ENCODE peak calls at places on chromosomes 12 and 14, in eight cellular contexts. One of them, this sample, is unnamed.

GRCh38 chr14:68748260-68748659 is 44.6 kb downstream of the ZFP36L1 start:
- ATAC-seq in stimulated activated naive CD8-positive, alpha-beta T cell treated with anti-CD3 and anti-CD28 coated beads, Interleukin-15, amount 100 ng/mL, for 72 hours: no peak
- ATAC-seq in naive thymus-derived CD8-positive, alpha-beta T cell: no peak
- ATAC-seq in omental fat pad: no peak
- ATAC-seq in psoas muscle: no peak
- ATAC-seq in HCT116: no peak
- ATAC-seq in T-cell: no peak
- ATAC-seq in Right ventricle myocardium superior: no peak
- ATAC-seq in this sample: no peak

GRCh38 chr14:27242874-27243273 is 645.0 kb upstream of the NOVA1 start:
- ATAC-seq in stimulated activated naive CD8-positive, alpha-beta T cell treated with anti-CD3 and anti-CD28 coated beads, Interleukin-15, amount 100 ng/mL, for 72 hours: no peak
- ATAC-seq in naive thymus-derived CD8-positive, alpha-beta T cell: no peak
- ATAC-seq in omental fat pad: no peak
- ATAC-seq in psoas muscle: no peak
- ATAC-seq in HCT116: no peak
- ATAC-seq in T-cell: no peak
- ATAC-seq in Right ventricle myocardium superior: no peak
- ATAC-seq in this sample: no peak

GRCh38 chr14:34347683-34348082 is 114.4 kb downstream of the SPTSSA start:
- ATAC-seq in stimulated activated naive CD8-positive, alpha-beta T cell treated with anti-CD3 and anti-CD28 coated beads, Interleukin-15, amount 100 ng/mL, for 72 hours: no peak
- ATAC-seq in naive thymus-derived CD8-positive, alpha-beta T cell: no peak
- ATAC-seq in omental fat pad: no peak
- ATAC-seq in psoas muscle: no peak
- ATAC-seq in HCT116: no peak
- ATAC-seq in T-cell: no peak
- ATAC-seq in Right ventricle myocardium superior: no peak
- ATAC-seq in this sample: no peak

GRCh38 chr14:35285991-35286564 is 6.1 kb upstream of the PSMA6 start:
- ATAC-seq in stimulated activated naive CD8-positive, alpha-beta T cell treated with anti-CD3 and anti-CD28 coated beads, Interleukin-15, amount 100 ng/mL, for 72 hours: peak; percentile 28
- ATAC-seq in naive thymus-derived CD8-positive, alpha-beta T cell: peak; percentile 53
- ATAC-seq in omental fat pad: no peak
- ATAC-seq in psoas muscle: no peak
- ATAC-seq in HCT116: no peak
- ATAC-seq in T-cell: no peak
- ATAC-seq in Right ventricle myocardium superior: peak; percentile 28
- ATAC-seq in this sample: peak; percentile 57

GRCh38 chr12:54412786-54413185 is 6.3 kb downstream of the ITGA5 start:
- ATAC-seq in stimulated activated naive CD8-positive, alpha-beta T cell treated with anti-CD3 and anti-CD28 coated beads, Interleukin-15, amount 100 ng/mL, for 72 hours: peak; percentile 9
- ATAC-seq in naive thymus-derived CD8-positive, alpha-beta T cell: peak; percentile 24
- ATAC-seq in omental fat pad: no peak
- ATAC-seq in psoas muscle: peak; percentile 45
- ATAC-seq in HCT116: no peak
- ATAC-seq in T-cell: peak; percentile 41
- ATAC-seq in Right ventricle myocardium superior: peak; percentile 54
- ATAC-seq in this sample: peak; percentile 16

GRCh38 chr14:49919825-49920224 is 26.9 kb downstream of the ARF6 start:
- ATAC-seq in stimulated activated naive CD8-positive, alpha-beta T cell treated with anti-CD3 and anti-CD28 coated beads, Interleukin-15, amount 100 ng/mL, for 72 hours: no peak
- ATAC-seq in naive thymus-derived CD8-positive, alpha-beta T cell: no peak
- ATAC-seq in omental fat pad: no peak
- ATAC-seq in psoas muscle: no peak
- ATAC-seq in HCT116: no peak
- ATAC-seq in T-cell: no peak
- ATAC-seq in Right ventricle myocardium superior: no peak
- ATAC-seq in this sample: no peak

GRCh38 chr12:20369164-20370000 is 1.0 kb downstream of the PDE3A start:
- ATAC-seq in stimulated activated naive CD8-positive, alpha-beta T cell treated with anti-CD3 and anti-CD28 coated beads, Interleukin-15, amount 100 ng/mL, for 72 hours: peak; percentile 70
- ATAC-seq in naive thymus-derived CD8-positive, alpha-beta T cell: peak; percentile 29
- ATAC-seq in omental fat pad: peak; percentile 71
- ATAC-seq in psoas muscle: peak; percentile 76
- ATAC-seq in HCT116: peak; percentile 64
- ATAC-seq in T-cell: peak; percentile 27
- ATAC-seq in Right ventricle myocardium superior: peak; percentile 77
- ATAC-seq in this sample: no peak

GRCh38 chr12:62123721-62124203 is 136.4 kb upstream of the USP15 start:
- ATAC-seq in stimulated activated naive CD8-positive, alpha-beta T cell treated with anti-CD3 and anti-CD28 coated beads, Interleukin-15, amount 100 ng/mL, for 72 hours: peak; percentile 71
- ATAC-seq in naive thymus-derived CD8-positive, alpha-beta T cell: peak; percentile 70
- ATAC-seq in omental fat pad: peak; percentile 57
- ATAC-seq in psoas muscle: no peak
- ATAC-seq in HCT116: peak; percentile 93
- ATAC-seq in T-cell: no peak
- ATAC-seq in Right ventricle myocardium superior: peak; percentile 46
- ATAC-seq in this sample: no peak

GRCh38 chr12:102957339-102958050 is at the start of gene ASCL1:
- ATAC-seq in stimulated activated naive CD8-positive, alpha-beta T cell treated with anti-CD3 and anti-CD28 coated beads, Interleukin-15, amount 100 ng/mL, for 72 hours: no peak
- ATAC-seq in naive thymus-derived CD8-positive, alpha-beta T cell: peak; percentile 33
- ATAC-seq in omental fat pad: no peak
- ATAC-seq in psoas muscle: no peak
- ATAC-seq in HCT116: no peak
- ATAC-seq in T-cell: no peak
- ATAC-seq in Right ventricle myocardium superior: no peak
- ATAC-seq in this sample: no peak

GRCh38 chr12:66072135-66072534 is 58.4 kb downstream of the LLPH start:
- ATAC-seq in stimulated activated naive CD8-positive, alpha-beta T cell treated with anti-CD3 and anti-CD28 coated beads, Interleukin-15, amount 100 ng/mL, for 72 hours: no peak
- ATAC-seq in naive thymus-derived CD8-positive, alpha-beta T cell: no peak
- ATAC-seq in omental fat pad: no peak
- ATAC-seq in psoas muscle: no peak
- ATAC-seq in HCT116: no peak
- ATAC-seq in T-cell: no peak
- ATAC-seq in Right ventricle myocardium superior: no peak
- ATAC-seq in this sample: no peak

GRCh38 chr12:27524489-27524835 is 456 bp downstream of the PPFIBP1 start:
- ATAC-seq in stimulated activated naive CD8-positive, alpha-beta T cell treated with anti-CD3 and anti-CD28 coated beads, Interleukin-15, amount 100 ng/mL, for 72 hours: peak; percentile 41
- ATAC-seq in naive thymus-derived CD8-positive, alpha-beta T cell: no peak
- ATAC-seq in omental fat pad: no peak
- ATAC-seq in psoas muscle: no peak
- ATAC-seq in HCT116: no peak
- ATAC-seq in T-cell: no peak
- ATAC-seq in Right ventricle myocardium superior: no peak
- ATAC-seq in this sample: peak; percentile 1

GRCh38 chr14:92225731-92226130 is 97.2 kb upstream of the SLC24A4 start:
- ATAC-seq in stimulated activated naive CD8-positive, alpha-beta T cell treated with anti-CD3 and anti-CD28 coated beads, Interleukin-15, amount 100 ng/mL, for 72 hours: no peak
- ATAC-seq in naive thymus-derived CD8-positive, alpha-beta T cell: no peak
- ATAC-seq in omental fat pad: no peak
- ATAC-seq in psoas muscle: no peak
- ATAC-seq in HCT116: no peak
- ATAC-seq in T-cell: no peak
- ATAC-seq in Right ventricle myocardium superior: no peak
- ATAC-seq in this sample: no peak

GRCh38 chr12:25152055-25152454 is 42.9 kb downstream of the DNAI7 start:
- ATAC-seq in stimulated activated naive CD8-positive, alpha-beta T cell treated with anti-CD3 and anti-CD28 coated beads, Interleukin-15, amount 100 ng/mL, for 72 hours: no peak
- ATAC-seq in naive thymus-derived CD8-positive, alpha-beta T cell: no peak
- ATAC-seq in omental fat pad: no peak
- ATAC-seq in psoas muscle: no peak
- ATAC-seq in HCT116: no peak
- ATAC-seq in T-cell: no peak
- ATAC-seq in Right ventricle myocardium superior: no peak
- ATAC-seq in this sample: no peak

GRCh38 chr14:28467611-28468010 is 299.0 kb upstream of the FOXG1 start:
- ATAC-seq in stimulated activated naive CD8-positive, alpha-beta T cell treated with anti-CD3 and anti-CD28 coated beads, Interleukin-15, amount 100 ng/mL, for 72 hours: no peak
- ATAC-seq in naive thymus-derived CD8-positive, alpha-beta T cell: no peak
- ATAC-seq in omental fat pad: no peak
- ATAC-seq in psoas muscle: no peak
- ATAC-seq in HCT116: no peak
- ATAC-seq in T-cell: no peak
- ATAC-seq in Right ventricle myocardium superior: no peak
- ATAC-seq in this sample: no peak

GRCh38 chr12:124386059-124386458 is 91.2 kb downstream of the RFLNA start:
- ATAC-seq in stimulated activated naive CD8-positive, alpha-beta T cell treated with anti-CD3 and anti-CD28 coated beads, Interleukin-15, amount 100 ng/mL, for 72 hours: no peak
- ATAC-seq in naive thymus-derived CD8-positive, alpha-beta T cell: no peak
- ATAC-seq in omental fat pad: no peak
- ATAC-seq in psoas muscle: no peak
- ATAC-seq in HCT116: peak; percentile 21
- ATAC-seq in T-cell: no peak
- ATAC-seq in Right ventricle myocardium superior: no peak
- ATAC-seq in this sample: no peak

GRCh38 chr12:42172811-42173210 is 28.1 kb upstream of the GXYLT1 start:
- ATAC-seq in stimulated activated naive CD8-positive, alpha-beta T cell treated with anti-CD3 and anti-CD28 coated beads, Interleukin-15, amount 100 ng/mL, for 72 hours: no peak
- ATAC-seq in naive thymus-derived CD8-positive, alpha-beta T cell: no peak
- ATAC-seq in omental fat pad: no peak
- ATAC-seq in psoas muscle: no peak
- ATAC-seq in HCT116: no peak
- ATAC-seq in T-cell: no peak
- ATAC-seq in Right ventricle myocardium superior: peak; percentile 42
- ATAC-seq in this sample: no peak

GRCh38 chr12:102034346-102034745 is 27.4 kb downstream of the WASHC3 start:
- ATAC-seq in stimulated activated naive CD8-positive, alpha-beta T cell treated with anti-CD3 and anti-CD28 coated beads, Interleukin-15, amount 100 ng/mL, for 72 hours: no peak
- ATAC-seq in naive thymus-derived CD8-positive, alpha-beta T cell: no peak
- ATAC-seq in omental fat pad: peak; percentile 63
- ATAC-seq in psoas muscle: no peak
- ATAC-seq in HCT116: no peak
- ATAC-seq in T-cell: no peak
- ATAC-seq in Right ventricle myocardium superior: no peak
- ATAC-seq in this sample: no peak

GRCh38 chr12:31560516-31560915 is 30.4 kb downstream of the DENND5B start:
- ATAC-seq in stimulated activated naive CD8-positive, alpha-beta T cell treated with anti-CD3 and anti-CD28 coated beads, Interleukin-15, amount 100 ng/mL, for 72 hours: no peak
- ATAC-seq in naive thymus-derived CD8-positive, alpha-beta T cell: no peak
- ATAC-seq in omental fat pad: no peak
- ATAC-seq in psoas muscle: no peak
- ATAC-seq in HCT116: no peak
- ATAC-seq in T-cell: no peak
- ATAC-seq in Right ventricle myocardium superior: no peak
- ATAC-seq in this sample: no peak

GRCh38 chr12:117361905-117362304 is 479 bp upstream of the NOS1 start:
- ATAC-seq in stimulated activated naive CD8-positive, alpha-beta T cell treated with anti-CD3 and anti-CD28 coated beads, Interleukin-15, amount 100 ng/mL, for 72 hours: no peak
- ATAC-seq in naive thymus-derived CD8-positive, alpha-beta T cell: no peak
- ATAC-seq in omental fat pad: no peak
- ATAC-seq in psoas muscle: peak; percentile 24
- ATAC-seq in HCT116: no peak
- ATAC-seq in T-cell: no peak
- ATAC-seq in Right ventricle myocardium superior: no peak
- ATAC-seq in this sample: no peak

GRCh38 chr14:32821989-32822653 is 116.6 kb upstream of the NPAS3 start:
- ATAC-seq in stimulated activated naive CD8-positive, alpha-beta T cell treated with anti-CD3 and anti-CD28 coated beads, Interleukin-15, amount 100 ng/mL, for 72 hours: no peak
- ATAC-seq in naive thymus-derived CD8-positive, alpha-beta T cell: no peak
- ATAC-seq in omental fat pad: no peak
- ATAC-seq in psoas muscle: no peak
- ATAC-seq in HCT116: no peak
- ATAC-seq in T-cell: no peak
- ATAC-seq in Right ventricle myocardium superior: no peak
- ATAC-seq in this sample: no peak

GRCh38 chr14:81208489-81208888 is 12.3 kb downstream of the GTF2A1 start:
- ATAC-seq in stimulated activated naive CD8-positive, alpha-beta T cell treated with anti-CD3 and anti-CD28 coated beads, Interleukin-15, amount 100 ng/mL, for 72 hours: no peak
- ATAC-seq in naive thymus-derived CD8-positive, alpha-beta T cell: no peak
- ATAC-seq in omental fat pad: no peak
- ATAC-seq in psoas muscle: peak; percentile 37
- ATAC-seq in HCT116: no peak
- ATAC-seq in T-cell: no peak
- ATAC-seq in Right ventricle myocardium superior: no peak
- ATAC-seq in this sample: no peak

GRCh38 chr14:21197418-21198205 is 41.7 kb upstream of the OR5AU1 start:
- ATAC-seq in stimulated activated naive CD8-positive, alpha-beta T cell treated with anti-CD3 and anti-CD28 coated beads, Interleukin-15, amount 100 ng/mL, for 72 hours: peak; percentile 24
- ATAC-seq in naive thymus-derived CD8-positive, alpha-beta T cell: no peak
- ATAC-seq in omental fat pad: no peak
- ATAC-seq in psoas muscle: no peak
- ATAC-seq in HCT116: peak; percentile 17
- ATAC-seq in T-cell: no peak
- ATAC-seq in Right ventricle myocardium superior: no peak
- ATAC-seq in this sample: no peak

GRCh38 chr12:52495385-52495784 is 2.3 kb upstream of the KRT6A start:
- ATAC-seq in stimulated activated naive CD8-positive, alpha-beta T cell treated with anti-CD3 and anti-CD28 coated beads, Interleukin-15, amount 100 ng/mL, for 72 hours: no peak
- ATAC-seq in naive thymus-derived CD8-positive, alpha-beta T cell: no peak
- ATAC-seq in omental fat pad: peak; percentile 16
- ATAC-seq in psoas muscle: no peak
- ATAC-seq in HCT116: peak; percentile 59
- ATAC-seq in T-cell: no peak
- ATAC-seq in Right ventricle myocardium superior: no peak
- ATAC-seq in this sample: no peak

GRCh38 chr14:64438181-64438839 is 27.0 kb upstream of the AKAP5 start:
- ATAC-seq in stimulated activated naive CD8-positive, alpha-beta T cell treated with anti-CD3 and anti-CD28 coated beads, Interleukin-15, amount 100 ng/mL, for 72 hours: peak; percentile 56
- ATAC-seq in naive thymus-derived CD8-positive, alpha-beta T cell: no peak
- ATAC-seq in omental fat pad: no peak
- ATAC-seq in psoas muscle: no peak
- ATAC-seq in HCT116: peak; percentile 87
- ATAC-seq in T-cell: peak; percentile 57
- ATAC-seq in Right ventricle myocardium superior: no peak
- ATAC-seq in this sample: peak; percentile 75

GRCh38 chr14:99791476-99792283 is 1.5 kb upstream of the EML1 start:
- ATAC-seq in stimulated activated naive CD8-positive, alpha-beta T cell treated with anti-CD3 and anti-CD28 coated beads, Interleukin-15, amount 100 ng/mL, for 72 hours: no peak
- ATAC-seq in naive thymus-derived CD8-positive, alpha-beta T cell: no peak
- ATAC-seq in omental fat pad: no peak
- ATAC-seq in psoas muscle: no peak
- ATAC-seq in HCT116: no peak
- ATAC-seq in T-cell: no peak
- ATAC-seq in Right ventricle myocardium superior: no peak
- ATAC-seq in this sample: no peak

GRCh38 chr14:103161054-103161397 is 37.8 kb downstream of the TNFAIP2 start:
- ATAC-seq in stimulated activated naive CD8-positive, alpha-beta T cell treated with anti-CD3 and anti-CD28 coated beads, Interleukin-15, amount 100 ng/mL, for 72 hours: no peak
- ATAC-seq in naive thymus-derived CD8-positive, alpha-beta T cell: no peak
- ATAC-seq in omental fat pad: no peak
- ATAC-seq in psoas muscle: no peak
- ATAC-seq in HCT116: peak; percentile 85
- ATAC-seq in T-cell: no peak
- ATAC-seq in Right ventricle myocardium superior: peak; percentile 59
- ATAC-seq in this sample: no peak

GRCh38 chr14:82642425-82642824 is 1108.8 kb upstream of the SEL1L start:
- ATAC-seq in stimulated activated naive CD8-positive, alpha-beta T cell treated with anti-CD3 and anti-CD28 coated beads, Interleukin-15, amount 100 ng/mL, for 72 hours: peak; percentile 63
- ATAC-seq in naive thymus-derived CD8-positive, alpha-beta T cell: peak; percentile 46
- ATAC-seq in omental fat pad: no peak
- ATAC-seq in psoas muscle: no peak
- ATAC-seq in HCT116: no peak
- ATAC-seq in T-cell: no peak
- ATAC-seq in Right ventricle myocardium superior: no peak
- ATAC-seq in this sample: no peak

GRCh38 chr12:104578453-104578852 is 121.7 kb downstream of the CHST11 start:
- ATAC-seq in stimulated activated naive CD8-positive, alpha-beta T cell treated with anti-CD3 and anti-CD28 coated beads, Interleukin-15, amount 100 ng/mL, for 72 hours: no peak
- ATAC-seq in naive thymus-derived CD8-positive, alpha-beta T cell: no peak
- ATAC-seq in omental fat pad: no peak
- ATAC-seq in psoas muscle: no peak
- ATAC-seq in HCT116: peak; percentile 58
- ATAC-seq in T-cell: no peak
- ATAC-seq in Right ventricle myocardium superior: no peak
- ATAC-seq in this sample: peak; percentile 79

GRCh38 chr12:52097045-52097666 is 17.7 kb downstream of the SMIM41 start:
- ATAC-seq in stimulated activated naive CD8-positive, alpha-beta T cell treated with anti-CD3 and anti-CD28 coated beads, Interleukin-15, amount 100 ng/mL, for 72 hours: peak; percentile 69
- ATAC-seq in naive thymus-derived CD8-positive, alpha-beta T cell: peak; percentile 43
- ATAC-seq in omental fat pad: no peak
- ATAC-seq in psoas muscle: no peak
- ATAC-seq in HCT116: no peak
- ATAC-seq in T-cell: no peak
- ATAC-seq in Right ventricle myocardium superior: no peak
- ATAC-seq in this sample: peak; percentile 39

GRCh38 chr14:84750284-84750683 is 779.7 kb upstream of the FLRT2 start:
- ATAC-seq in stimulated activated naive CD8-positive, alpha-beta T cell treated with anti-CD3 and anti-CD28 coated beads, Interleukin-15, amount 100 ng/mL, for 72 hours: no peak
- ATAC-seq in naive thymus-derived CD8-positive, alpha-beta T cell: no peak
- ATAC-seq in omental fat pad: no peak
- ATAC-seq in psoas muscle: no peak
- ATAC-seq in HCT116: no peak
- ATAC-seq in T-cell: no peak
- ATAC-seq in Right ventricle myocardium superior: no peak
- ATAC-seq in this sample: no peak

GRCh38 chr14:21084988-21085853 is 13.2 kb downstream of the ZNF219 start:
- ATAC-seq in stimulated activated naive CD8-positive, alpha-beta T cell treated with anti-CD3 and anti-CD28 coated beads, Interleukin-15, amount 100 ng/mL, for 72 hours: no peak
- ATAC-seq in naive thymus-derived CD8-positive, alpha-beta T cell: no peak
- ATAC-seq in omental fat pad: peak; percentile 75
- ATAC-seq in psoas muscle: peak; percentile 68
- ATAC-seq in HCT116: no peak
- ATAC-seq in T-cell: no peak
- ATAC-seq in Right ventricle myocardium superior: peak; percentile 77
- ATAC-seq in this sample: no peak

GRCh38 chr14:72801841-72802587 is 91.9 kb downstream of the DPF3 start:
- ATAC-seq in stimulated activated naive CD8-positive, alpha-beta T cell treated with anti-CD3 and anti-CD28 coated beads, Interleukin-15, amount 100 ng/mL, for 72 hours: no peak
- ATAC-seq in naive thymus-derived CD8-positive, alpha-beta T cell: no peak
- ATAC-seq in omental fat pad: no peak
- ATAC-seq in psoas muscle: peak; percentile 68
- ATAC-seq in HCT116: peak; percentile 50
- ATAC-seq in T-cell: no peak
- ATAC-seq in Right ventricle myocardium superior: peak; percentile 76
- ATAC-seq in this sample: no peak

GRCh38 chr12:96271469-96272199 is 77.5 kb downstream of the ELK3 start:
- ATAC-seq in stimulated activated naive CD8-positive, alpha-beta T cell treated with anti-CD3 and anti-CD28 coated beads, Interleukin-15, amount 100 ng/mL, for 72 hours: peak; percentile 45
- ATAC-seq in naive thymus-derived CD8-positive, alpha-beta T cell: no peak
- ATAC-seq in omental fat pad: peak; percentile 15
- ATAC-seq in psoas muscle: no peak
- ATAC-seq in HCT116: no peak
- ATAC-seq in T-cell: no peak
- ATAC-seq in Right ventricle myocardium superior: no peak
- ATAC-seq in this sample: peak; percentile 54

GRCh38 chr12:121214171-121214777 is 4.3 kb downstream of the P2RX4 start:
- ATAC-seq in stimulated activated naive CD8-positive, alpha-beta T cell treated with anti-CD3 and anti-CD28 coated beads, Interleukin-15, amount 100 ng/mL, for 72 hours: peak; percentile 18
- ATAC-seq in naive thymus-derived CD8-positive, alpha-beta T cell: no peak
- ATAC-seq in omental fat pad: no peak
- ATAC-seq in psoas muscle: no peak
- ATAC-seq in HCT116: no peak
- ATAC-seq in T-cell: no peak
- ATAC-seq in Right ventricle myocardium superior: no peak
- ATAC-seq in this sample: peak; percentile 66

This sample was measured in activated T-helper 17 cell treated with anti-CD3 and anti-CD28 coated beads, Interleukin-2, amount 50 U/mL, for 72 hours.